ENCODE peak calls at places on chromosomes 4 and X, in five cellular contexts. P is cardiac fibroblast, U is spleen, O is Peyer's patch, C is epithelial cell of proximal tubule. F is an unnamed sample.

GRCh38 chr4:68748181-68748981 is 67.4 kb upstream of the UGT2B10 start:
- DNase-seq in O (no peak), C (peak; percentile 41), P (no peak), U (no peak), F (no peak)

GRCh38 chr4:89616382-89616781 is 220.6 kb downstream of the SNCA start:
- DNase-seq in C (no peak), P (no peak), O (no peak), U (no peak), F (no peak)

GRCh38 chrX:14017399-14017798 is 12.3 kb downstream of the GEMIN8 start:
- DNase-seq in C (no peak), O (no peak), P (no peak), U (no peak), F (no peak)

GRCh38 chrX:72461288-72461687 is 111.4 kb downstream of the HDAC8 start:
- DNase-seq in U (no peak), P (no peak), C (no peak), O (no peak), F (no peak)

GRCh38 chr4:1872918-1873269 is 1.7 kb downstream of the NSD2 start:
- DNase-seq in P (peak; percentile 39), C (no peak), U (no peak), O (no peak), F (no peak)

GRCh38 chr4:149164282-149164681 is 651.4 kb downstream of the IQCM start:
- DNase-seq in P (peak; percentile 65), U (no peak), C (peak; percentile 18), O (no peak), F (no peak)

GRCh38 chr4:40608628-40609027 is 21.0 kb downstream of the RBM47 start:
- DNase-seq in U (no peak), P (peak; percentile 42), C (no peak), O (no peak), F (no peak)

GRCh38 chr4:78150465-78150864 is 93.3 kb downstream of the FRAS1 start:
- DNase-seq in P (no peak), U (no peak), C (no peak), O (no peak), F (no peak)

GRCh38 chrX:129161108-129161507 is 362.2 kb downstream of the SMARCA1 start:
- DNase-seq in P (no peak), O (no peak), C (no peak), U (no peak), F (no peak)

GRCh38 chrX:17435476-17435875 is 60.5 kb downstream of the NHS start:
- DNase-seq in C (no peak), U (no peak), P (no peak), O (no peak), F (no peak)

GRCh38 chrX:70476934-70477733 is 32.5 kb downstream of the DLG3 start:
- DNase-seq in P (peak; percentile 53), U (no peak), O (peak; percentile 75), C (no peak), F (no peak)

GRCh38 chrX:120251471-120252011 is 929 bp downstream of the ZBTB33 start:
- DNase-seq in O (peak; percentile 54), U (peak; percentile 80), P (peak; percentile 33), C (no peak), F (no peak)

GRCh38 chrX:68490644-68491043 is 8.2 kb upstream of the YIPF6 start:
- DNase-seq in U (no peak), C (no peak), P (peak; percentile 29), O (no peak), F (no peak)
- TF ChIP-seq CTCF in U (no peak), C (peak; percentile 58), P (peak; percentile 36), O (peak; percentile 32), F (no peak)

DNA sequence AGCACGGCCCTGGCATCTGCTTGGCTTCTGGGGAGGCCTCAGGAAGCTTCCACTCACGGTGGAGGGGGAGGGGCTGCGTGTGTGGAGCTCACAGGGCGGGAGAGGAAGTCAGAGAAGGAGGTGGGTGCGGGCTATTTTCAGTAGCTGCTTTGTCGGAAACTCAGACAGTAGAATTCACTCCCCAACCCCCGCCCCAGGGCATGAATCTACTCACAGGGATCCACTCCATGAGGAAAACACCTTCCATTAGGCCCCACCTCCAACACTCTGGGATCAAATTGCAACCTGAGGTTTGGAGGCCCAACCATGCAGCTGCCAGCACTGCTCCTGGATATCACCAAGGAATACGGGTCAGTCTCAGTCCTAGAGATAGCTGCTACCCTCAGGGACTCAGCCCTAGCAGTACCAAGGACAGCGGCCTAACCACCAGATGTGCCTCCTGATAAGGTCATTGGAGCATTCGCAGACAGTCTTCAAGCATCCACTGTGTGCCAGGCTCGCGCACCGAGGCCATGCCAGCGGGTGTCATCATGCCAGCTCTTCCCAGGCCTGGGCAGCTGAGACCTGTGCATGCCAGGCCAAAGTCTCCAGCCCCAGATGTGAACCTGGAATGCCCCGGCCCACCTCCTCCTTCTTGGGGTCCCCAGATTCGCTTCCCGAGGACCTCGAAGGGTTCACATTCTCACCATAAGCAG is 102.1 kb downstream of the ADRA2C start:
- DNase-seq in O (peak; percentile 37), U (peak; percentile 62), C (no peak), P (no peak), F (no peak)
- TF ChIP-seq CTCF in O (no peak), U (no peak), C (no peak), P (no peak), F (no peak)

DNA sequence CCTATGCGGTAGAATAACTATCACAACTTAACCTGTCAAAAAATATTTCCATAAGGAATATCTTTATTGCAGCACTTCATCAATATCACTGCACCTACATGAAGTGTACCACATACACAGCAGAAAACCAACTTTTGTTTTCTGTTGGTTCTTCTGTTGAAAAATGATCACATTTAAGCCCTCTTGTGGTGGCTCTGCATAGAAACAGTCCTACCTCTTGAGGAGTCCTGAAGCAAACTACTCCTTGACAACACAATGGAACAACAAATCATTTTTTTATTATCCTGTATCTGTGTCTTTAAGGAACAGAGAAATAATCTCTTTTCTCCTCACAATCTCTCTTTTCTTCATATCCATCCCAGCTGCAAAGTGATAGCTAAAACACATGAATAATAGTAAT is 39.8 kb upstream of the ATOH1 start:
- DNase-seq in U (no peak), C (no peak), P (peak; percentile 14), O (no peak), F (no peak)
- TF ChIP-seq CTCF in U (no peak), C (peak; percentile 66), P (peak; percentile 49), O (peak; percentile 49), F (no peak)

DNA sequence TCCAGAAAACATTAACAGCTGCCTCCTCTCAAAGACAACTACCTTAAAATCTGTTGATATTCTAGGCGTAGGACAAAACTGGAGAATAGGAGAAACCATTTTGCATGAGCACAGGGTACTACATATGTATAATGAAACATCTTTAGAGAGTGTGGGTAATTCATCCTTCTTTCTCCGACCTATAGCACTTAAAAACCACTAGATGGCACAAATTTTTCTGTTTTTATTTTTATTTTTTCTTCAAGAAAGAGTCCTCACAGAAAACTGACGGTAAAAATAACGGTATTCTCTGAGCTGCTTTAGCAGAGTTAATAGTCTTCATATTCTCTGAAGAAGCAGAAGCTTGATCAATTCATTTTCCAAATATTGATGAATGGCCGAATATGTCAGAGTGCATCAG is 14.6 kb downstream of the SMIM31 start:
- DNase-seq in O (no peak), U (no peak), C (no peak), P (peak; percentile 8), F (no peak)
- TF ChIP-seq CTCF in O (peak; percentile 20), U (no peak), C (peak; percentile 48), P (peak; percentile 37), F (no peak)

GRCh38 chrX:48467331-48467761 is 2.7 kb downstream of the SLC38A5 start:
- DNase-seq in C (no peak), P (no peak), O (no peak), U (peak; percentile 59), F (no peak)

GRCh38 chrX:48465336-48465933 is 4.6 kb downstream of the SLC38A5 start:
- DNase-seq in C (no peak), O (no peak), U (peak; percentile 6), P (peak; percentile 73), F (no peak)

GRCh38 chrX:48468247-48468671 is 1.8 kb downstream of the SLC38A5 start:
- DNase-seq in U (peak; percentile 83), P (no peak), O (no peak), C (no peak), F (no peak)

GRCh38 chrX:48468693-48469691 is 1.1 kb downstream of the SLC38A5 start:
- DNase-seq in U (peak; percentile 69), P (no peak), O (no peak), C (no peak), F (no peak)

GRCh38 chrX:48466696-48467095 is 3.4 kb downstream of the SLC38A5 start:
- DNase-seq in U (peak; percentile 52), P (no peak), O (no peak), C (no peak), F (no peak)
- TF ChIP-seq CTCF in U (no peak), P (peak; percentile 26), O (no peak), C (peak; percentile 32), F (no peak)

GRCh38 chrX:110212299-110212698 is 105.6 kb downstream of the AMMECR1 start:
- DNase-seq in U (no peak), P (no peak), O (no peak), C (no peak), F (no peak)
- TF ChIP-seq CTCF in U (no peak), P (no peak), O (no peak), C (peak; percentile 35), F (no peak)

GRCh38 chr4:10160280-10160856 is 43.8 kb upstream of the WDR1 start:
- DNase-seq in P (peak; percentile 69), O (no peak), C (no peak), U (no peak), F (no peak)
- TF ChIP-seq CTCF in P (peak; percentile 40), O (peak; percentile 54), C (peak; percentile 46), U (no peak), F (no peak)

DNA sequence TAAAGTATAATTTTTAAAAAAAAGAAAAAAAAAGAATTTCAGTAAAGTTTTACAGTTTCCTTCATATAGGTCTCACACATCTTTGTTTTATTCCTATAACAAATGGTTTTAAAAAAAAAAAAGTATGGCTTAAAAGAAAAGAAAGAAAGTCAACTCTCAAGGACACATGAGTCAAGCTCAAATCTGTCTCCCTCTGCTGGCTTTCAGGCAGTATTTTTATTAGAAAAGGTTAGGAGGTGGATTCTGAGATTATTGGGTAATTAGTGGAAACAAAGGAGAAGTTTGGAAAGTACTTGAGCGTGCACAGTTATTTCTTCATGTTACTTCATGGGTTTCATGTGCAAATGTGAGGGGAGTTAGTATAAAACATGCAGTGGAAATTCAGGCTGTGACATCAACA is 36.6 kb upstream of the BTC start:
- DNase-seq in U (no peak), O (no peak), P (peak; percentile 3), C (no peak), F (no peak)
- TF ChIP-seq CTCF in U (no peak), O (no peak), P (peak; percentile 38), C (peak; percentile 46), F (no peak)

GRCh38 chrX:149648932-149649331 is 17.3 kb upstream of the TMEM185A start:
- DNase-seq in U (no peak), P (no peak), C (no peak), O (no peak), F (no peak)
- TF ChIP-seq CTCF in U (no peak), P (no peak), C (no peak), O (no peak), F (no peak)

GRCh38 chr4:47002593-47002992 is 9.2 kb upstream of the GABRA4 start:
- DNase-seq in C (no peak), P (peak; percentile 7), U (no peak), O (no peak), F (no peak)
- TF ChIP-seq CTCF in C (peak; percentile 51), P (peak; percentile 41), U (no peak), O (peak; percentile 28), F (no peak)